ENCODE peak calls at places on chromosomes 6 and 20, in six cellular contexts. W is fibroblast of pulmonary artery, Z is progenitor cell of endocrine pancreas, H is endothelial cell, B is cardiac fibroblast, X is GM12865. A is an unnamed sample.

GRCh38 chr6:4225207-4225872 is 90.0 kb upstream of the ECI2 start:
- DNase-seq in B (no peak), H (no peak), W (no peak), Z (peak), X (no peak), A (no peak)

GRCh38 chr6:80742481-80742880 is 636.0 kb downstream of the BCKDHB start:
- DNase-seq in W (peak), B (peak), Z (no peak), H (peak), X (peak), A (no peak)

GRCh38 chr20:42634096-42634495 is 555.6 kb downstream of the PTPRT start:
- DNase-seq in B (no peak), Z (no peak), X (no peak), H (no peak), W (no peak), A (no peak)

GRCh38 chr20:37943501-37944455 is 40.9 kb downstream of the VSTM2L start:
- DNase-seq in B (no peak), W (no peak), H (no peak), Z (no peak), X (no peak), A (no peak)

GRCh38 chr6:97669191-97669651 is 386.2 kb upstream of the MMS22L start:
- DNase-seq in B (peak), H (no peak), X (peak), W (no peak), Z (no peak), A (no peak)

GRCh38 chr6:2073476-2073875 is 171.9 kb downstream of the GMDS start:
- DNase-seq in X (no peak), Z (no peak), W (no peak), H (no peak), B (no peak), A (no peak)

GRCh38 chr6:104573372-104573771 is 286.3 kb downstream of the HACE1 start:
- DNase-seq in Z (no peak), B (no peak), X (no peak), W (no peak), H (no peak), A (no peak)

GRCh38 chr6:6730831-6731230 is 142.3 kb downstream of the LY86 start:
- DNase-seq in Z (no peak), W (peak), X (no peak), H (no peak), B (peak), A (no peak)

GRCh38 chr6:40347571-40348011 is 239.6 kb downstream of the LRFN2 start:
- DNase-seq in B (no peak), H (no peak), W (no peak), Z (peak), X (no peak), A (peak)

GRCh38 chr6:134689177-134689576 is 260.7 kb downstream of the ALDH8A1 start:
- DNase-seq in W (no peak), Z (no peak), H (no peak), B (no peak), X (no peak), A (no peak)

GRCh38 chr20:64258071-64258823 is 2.7 kb downstream of the PCMTD2 start:
- DNase-seq in Z (no peak), W (no peak), X (no peak), B (no peak), H (no peak), A (no peak)

GRCh38 chr6:170107606-170108222 is 183.2 kb downstream of the DLL1 start:
- DNase-seq in Z (no peak), H (no peak), X (no peak), W (no peak), B (no peak), A (no peak)

GRCh38 chr6:47687432-47687831 is 10.9 kb upstream of the ADGRF4 start:
- DNase-seq in Z (no peak), H (no peak), X (no peak), W (no peak), B (no peak), A (no peak)

GRCh38 chr6:30500421-30501069 is 11.2 kb downstream of the HLA-E start:
- DNase-seq in Z (no peak), B (peak), X (no peak), H (no peak), W (peak), A (no peak)

GRCh38 chr6:5728726-5729434 is 277.8 kb downstream of the NRN1 start:
- DNase-seq in H (no peak), X (no peak), B (peak), W (peak), Z (no peak), A (no peak)

GRCh38 chr6:142805042-142805441 is 139.9 kb downstream of the HIVEP2 start:
- DNase-seq in H (no peak), W (no peak), B (no peak), X (no peak), Z (no peak), A (no peak)

GRCh38 chr6:123747515-123747914 is 56.1 kb upstream of the NKAIN2 start:
- DNase-seq in Z (no peak), W (no peak), B (no peak), H (no peak), X (no peak), A (no peak)

GRCh38 chr6:56072856-56073255 is 174.5 kb downstream of the COL21A1 start:
- DNase-seq in X (no peak), W (peak), Z (no peak), H (no peak), B (peak), A (no peak)

GRCh38 chr20:58246346-58246745 is 17.9 kb upstream of the ANKRD60 start:
- DNase-seq in W (peak), X (no peak), Z (no peak), H (peak), B (peak), A (no peak)

GRCh38 chr6:131035582-131035981 is 27.5 kb downstream of the EPB41L2 start:
- DNase-seq in B (no peak), H (no peak), X (no peak), W (no peak), Z (no peak), A (no peak)

GRCh38 chr6:44076366-44077200 is 50.7 kb downstream of the MRPL14 start:
- DNase-seq in B (no peak), Z (no peak), X (peak), W (peak), H (peak), A (no peak)

GRCh38 chr6:150025201-150025917 is at the start of gene RAET1L:
- DNase-seq in H (no peak), X (no peak), W (peak), B (peak), Z (no peak), A (no peak)

GRCh38 chr20:58102744-58103516 is 125.5 kb downstream of the ANKRD60 start:
- DNase-seq in Z (no peak), B (no peak), X (no peak), W (no peak), H (no peak), A (no peak)

GRCh38 chr6:116217069-116217468 is 36.8 kb downstream of the TSPYL4 start:
- DNase-seq in X (peak), Z (no peak), B (peak), H (no peak), W (peak), A (no peak)

GRCh38 chr6:30041221-30041620 is 19.8 kb upstream of the POLR1H start:
- DNase-seq in H (no peak), B (no peak), W (no peak), X (no peak), Z (no peak), A (no peak)

GRCh38 chr20:23049201-23049932 is at the start of gene THBD:
- DNase-seq in X (no peak), B (peak), H (peak), W (peak), Z (no peak), A (peak)

GRCh38 chr20:1415667-1416468 is 23.0 kb upstream of the FKBP1A start:
- DNase-seq in X (no peak), W (peak), Z (no peak), H (no peak), B (peak), A (peak)

GRCh38 chr6:141783595-141783994 is 349.1 kb upstream of the GJE1 start:
- DNase-seq in Z (no peak), W (no peak), X (no peak), H (no peak), B (no peak), A (no peak)

GRCh38 chr20:8131598-8132014 is 460 bp upstream of the PLCB1 start:
- DNase-seq in B (peak), H (no peak), X (no peak), W (peak), Z (no peak), A (no peak)

GRCh38 chr6:49423817-49424216 is 39.2 kb downstream of the MMUT start:
- DNase-seq in X (no peak), B (peak), H (no peak), W (peak), Z (no peak), A (no peak)

DNA sequence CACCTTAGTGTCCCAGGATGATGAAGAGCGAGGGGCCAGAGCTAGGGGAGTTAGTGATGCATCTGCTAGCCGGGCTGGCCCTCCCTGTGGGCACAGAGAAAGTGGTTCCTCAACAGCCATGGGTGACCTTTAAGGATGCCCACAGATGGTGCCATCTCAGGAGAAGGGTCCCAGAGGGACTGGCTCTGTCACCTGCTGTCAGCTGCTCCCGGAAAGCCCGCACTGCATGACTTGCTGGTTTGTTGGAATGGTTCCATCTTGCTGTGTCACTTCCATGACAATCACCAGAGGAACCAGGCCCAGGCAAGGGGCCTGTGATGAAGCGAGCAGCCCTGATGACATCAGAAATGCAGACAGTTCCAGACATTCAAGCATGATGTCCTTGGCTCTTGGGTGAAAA is 125.1 kb downstream of the PHACTR3 start:
- DNase-seq in B (no peak), X (no peak), Z (no peak), W (no peak), H (no peak), A (peak)
- TF ChIP-seq CTCF in B (no peak), X (no peak), Z (no peak), W (no peak), H (no peak), A (no peak)

DNA sequence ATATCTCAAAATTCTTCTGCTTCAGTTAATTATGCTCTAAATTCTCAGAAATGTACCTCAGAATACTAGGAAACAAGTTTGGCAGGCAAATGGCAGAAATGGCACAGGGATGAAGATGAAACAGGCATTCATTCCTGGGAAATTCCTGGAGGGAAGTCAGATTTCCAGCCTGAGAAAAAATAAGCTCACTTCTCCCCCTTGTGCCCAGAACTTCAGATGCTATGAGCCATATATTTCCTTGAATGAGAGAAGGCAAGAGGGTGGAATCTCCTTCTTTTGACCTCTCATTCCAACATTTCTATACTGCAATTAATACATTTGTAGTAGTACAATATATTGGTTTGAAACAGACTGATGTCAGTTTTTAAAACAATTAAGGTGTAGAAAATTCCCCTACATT is 22.8 kb downstream of the RGS17 start:
- DNase-seq in X (no peak), B (peak), W (peak), H (no peak), Z (no peak), A (no peak)
- TF ChIP-seq CTCF in X (no peak), B (peak), W (peak), H (no peak), Z (peak), A (no peak)

DNA sequence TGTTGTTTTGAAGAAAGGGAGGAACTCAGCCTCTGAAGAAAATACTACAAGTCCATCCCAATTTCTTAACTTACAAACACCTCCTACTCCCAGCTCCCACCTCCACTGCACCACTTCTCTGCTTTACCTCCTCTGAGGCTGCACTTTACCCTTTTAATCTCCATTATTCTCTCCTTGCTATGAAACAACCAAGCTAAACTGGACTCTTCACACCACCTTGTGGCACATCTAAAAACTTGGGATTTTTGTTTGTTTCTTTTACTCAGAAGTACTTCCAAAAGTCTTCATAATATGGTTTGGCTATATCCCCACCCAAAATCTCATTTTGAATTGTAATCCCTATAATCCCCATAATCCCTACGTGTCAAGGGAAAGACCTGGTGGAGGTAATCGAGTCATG is 142.2 kb downstream of the MOXD1 start:
- DNase-seq in X (no peak), Z (no peak), B (peak), W (peak), H (no peak), A (no peak)
- TF ChIP-seq CTCF in X (no peak), Z (peak), B (peak), W (peak), H (peak), A (no peak)

GRCh38 chr20:44228465-44229258 is 18.1 kb upstream of the OSER1 start:
- DNase-seq in Z (no peak), W (no peak), B (no peak), X (no peak), H (no peak), A (no peak)
- TF ChIP-seq CTCF in Z (no peak), W (no peak), B (no peak), X (no peak), H (no peak), A (no peak)

GRCh38 chr6:152309648-152310047 is 327.5 kb downstream of the SYNE1 start:
- DNase-seq in H (no peak), B (no peak), W (no peak), X (peak), Z (no peak), A (no peak)
- TF ChIP-seq CTCF in H (no peak), B (no peak), W (no peak), X (no peak), Z (no peak), A (no peak)